ENCODE peak calls at places on chromosomes 1 and 21, in nine cellular contexts. N, V, B, Y, C, S, Q, O and H are unnamed samples.

GRCh38 chr1:52032785-52033131 is 852 bp downstream of the KTI12 start:
- DNase-seq in N (no peak), V (peak; percentile 49), B (no peak), Y (no peak), C (peak; percentile 34), S (peak; percentile 60), Q (peak; percentile 40), O (peak; percentile 84), H (peak; percentile 50)

GRCh38 chr1:119966020-119966419 is 69.7 kb upstream of the ADAM30 start:
- DNase-seq in N (no peak), V (no peak), B (peak; percentile 38), Y (no peak), C (no peak), S (peak; percentile 90), Q (no peak), O (peak; percentile 69), H (peak; percentile 65)

GRCh38 chr1:145995148-145995851 is 1.1 kb downstream of the TXNIP start:
- DNase-seq in N (no peak), V (no peak), B (no peak), Y (no peak), C (no peak), S (no peak), Q (no peak), O (no peak), H (no peak)

GRCh38 chr21:36260030-36260787 is 59.8 kb upstream of the MORC3 start:
- DNase-seq in N (no peak), V (no peak), B (peak; percentile 36), Y (no peak), C (peak; percentile 48), S (peak; percentile 73), Q (peak; percentile 61), O (peak; percentile 68), H (peak; percentile 84)

GRCh38 chr21:17900281-17900989 is 81.3 kb upstream of the C21orf91 start:
- DNase-seq in N (no peak), V (peak; percentile 60), B (no peak), Y (peak; percentile 59), C (no peak), S (no peak), Q (no peak), O (no peak), H (no peak)

GRCh38 chr1:45512641-45513054 is 9.0 kb downstream of the PRDX1 start:
- DNase-seq in N (peak; percentile 31), V (peak; percentile 62), B (no peak), Y (no peak), C (peak; percentile 79), S (peak; percentile 71), Q (peak; percentile 84), O (peak; percentile 79), H (peak; percentile 58)

GRCh38 chr1:236301080-236301957 is 19.6 kb upstream of the ERO1B start:
- DNase-seq in N (no peak), V (no peak), B (no peak), Y (no peak), C (no peak), S (no peak), Q (no peak), O (no peak), H (no peak)

GRCh38 chr21:45136927-45137611 is 62.7 kb downstream of the ADARB1 start:
- DNase-seq in N (peak; percentile 91), V (peak; percentile 91), B (peak; percentile 74), Y (peak; percentile 52), C (peak; percentile 81), S (peak; percentile 90), Q (peak; percentile 85), O (peak; percentile 86), H (peak; percentile 91)

DNA sequence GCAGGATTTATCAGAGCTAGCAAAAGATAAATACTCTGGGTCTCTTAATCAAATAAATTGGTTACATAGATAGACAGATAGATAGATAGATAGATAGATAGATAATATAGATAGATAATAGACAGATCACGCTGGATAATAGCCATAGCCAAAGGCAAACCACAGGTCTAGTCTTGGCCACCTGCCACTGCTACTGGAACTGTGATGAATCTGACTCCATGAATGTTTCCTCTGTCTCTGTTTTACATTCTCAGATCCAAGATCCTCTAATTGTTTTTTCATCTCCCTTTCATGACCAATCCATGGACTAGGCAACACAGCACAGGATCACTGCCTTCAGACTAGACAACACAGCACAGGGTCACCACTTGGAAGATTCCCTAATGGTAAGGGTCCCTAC is 444.7 kb upstream of the NFIA start:
- DNase-seq in N (no peak), V (no peak), B (no peak), Y (no peak), C (no peak), S (no peak), Q (no peak), O (no peak), H (no peak)
- TF ChIP-seq CTCF in N (no peak), V (no peak), B (no peak), Y (no peak), C (no peak), S (no peak), Q (no peak), O (no peak), H (no peak)

GRCh38 chr1:172095831-172096230 is 254.5 kb downstream of the DNM3 start:
- DNase-seq in N (no peak), V (no peak), B (no peak), Y (no peak), C (no peak), S (no peak), Q (no peak), O (no peak), H (no peak)

GRCh38 chr1:172085372-172085771 is 244.1 kb downstream of the DNM3 start:
- DNase-seq in N (no peak), V (no peak), B (no peak), Y (no peak), C (no peak), S (no peak), Q (no peak), O (no peak), H (no peak)

GRCh38 chr1:172090511-172090817 is 249.2 kb downstream of the DNM3 start:
- DNase-seq in N (no peak), V (no peak), B (no peak), Y (no peak), C (no peak), S (no peak), Q (no peak), O (no peak), H (no peak)

GRCh38 chr1:172086137-172086536 is 244.8 kb downstream of the DNM3 start:
- DNase-seq in N (no peak), V (no peak), B (no peak), Y (no peak), C (no peak), S (no peak), Q (no peak), O (no peak), H (no peak)

DNA sequence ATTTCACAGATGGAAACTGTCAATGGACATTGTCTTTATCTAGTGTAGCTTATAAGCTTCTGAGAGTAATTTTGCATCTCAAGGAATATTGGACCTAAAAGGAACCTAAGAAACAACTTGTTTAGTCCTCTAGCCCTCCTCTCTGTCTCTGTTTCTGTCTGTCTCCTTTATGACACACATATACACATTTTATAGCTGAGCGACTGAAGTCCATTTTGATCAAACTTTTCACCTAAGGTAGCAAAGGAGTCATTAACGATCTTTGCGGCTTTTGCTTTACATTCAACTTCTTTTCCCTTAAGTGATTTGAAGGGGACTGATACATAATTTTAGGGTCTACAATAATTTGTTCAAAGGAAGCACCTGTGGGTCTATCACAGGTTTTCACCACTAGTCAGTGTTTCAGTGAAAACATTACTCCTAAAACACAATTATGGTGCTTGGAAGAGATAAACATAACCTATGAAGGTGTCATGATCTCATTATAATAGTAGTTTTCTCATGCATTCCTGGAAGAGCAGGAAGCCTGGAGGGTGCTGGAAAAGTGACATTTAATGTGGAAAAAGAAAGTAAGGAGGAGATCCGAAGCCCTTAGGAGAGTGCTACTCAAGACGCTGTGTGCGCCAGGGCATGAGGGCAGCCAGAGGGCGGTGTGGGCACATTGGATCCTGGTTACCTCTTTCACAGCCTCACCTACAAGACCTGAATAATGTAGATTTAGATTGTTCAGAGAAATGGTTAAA is 248.6 kb downstream of the DNM3 start:
- DNase-seq in N (peak; percentile 20), V (peak; percentile 43), B (no peak), Y (peak; percentile 7), C (peak; percentile 83), S (peak; percentile 40), Q (peak; percentile 50), O (peak; percentile 61), H (peak; percentile 73)
- TF ChIP-seq CTCF in N (peak; percentile 24), V (peak; percentile 67), B (peak; percentile 65), Y (peak; percentile 89), C (peak; percentile 86), S (peak; percentile 58), Q (peak; percentile 70), O (peak; percentile 81), H (peak; percentile 83)

GRCh38 chr1:41241748-41242644 is at the start of gene SCMH1:
- DNase-seq in N (peak; percentile 21), V (peak; percentile 52), B (no peak), Y (no peak), C (peak; percentile 52), S (peak; percentile 12), Q (peak; percentile 67), O (peak; percentile 12), H (peak; percentile 22)

GRCh38 chr1:41240806-41241747 is 1.0 kb downstream of the SCMH1 start:
- DNase-seq in N (peak; percentile 22), V (peak; percentile 64), B (no peak), Y (no peak), C (peak; percentile 67), S (peak; percentile 17), Q (peak; percentile 39), O (peak; percentile 30), H (peak; percentile 31)

GRCh38 chr1:41238311-41239094 is 3.6 kb downstream of the SCMH1 start:
- DNase-seq in N (no peak), V (no peak), B (no peak), Y (no peak), C (no peak), S (peak; percentile 35), Q (peak; percentile 5), O (peak; percentile 43), H (peak; percentile 5)

GRCh38 chr1:41242645-41243171 is 602 bp upstream of the SCMH1 start:
- DNase-seq in N (no peak), V (no peak), B (no peak), Y (no peak), C (no peak), S (no peak), Q (no peak), O (no peak), H (no peak)

GRCh38 chr1:41239988-41240610 is 2.0 kb downstream of the SCMH1 start:
- DNase-seq in N (no peak), V (no peak), B (no peak), Y (no peak), C (no peak), S (peak; percentile 62), Q (peak; percentile 67), O (peak; percentile 71), H (peak; percentile 63)
- TF ChIP-seq CTCF in N (no peak), V (no peak), B (peak; percentile 63), Y (peak; percentile 29), C (no peak), S (peak; percentile 51), Q (peak; percentile 34), O (peak; percentile 57), H (peak; percentile 42)

DNA sequence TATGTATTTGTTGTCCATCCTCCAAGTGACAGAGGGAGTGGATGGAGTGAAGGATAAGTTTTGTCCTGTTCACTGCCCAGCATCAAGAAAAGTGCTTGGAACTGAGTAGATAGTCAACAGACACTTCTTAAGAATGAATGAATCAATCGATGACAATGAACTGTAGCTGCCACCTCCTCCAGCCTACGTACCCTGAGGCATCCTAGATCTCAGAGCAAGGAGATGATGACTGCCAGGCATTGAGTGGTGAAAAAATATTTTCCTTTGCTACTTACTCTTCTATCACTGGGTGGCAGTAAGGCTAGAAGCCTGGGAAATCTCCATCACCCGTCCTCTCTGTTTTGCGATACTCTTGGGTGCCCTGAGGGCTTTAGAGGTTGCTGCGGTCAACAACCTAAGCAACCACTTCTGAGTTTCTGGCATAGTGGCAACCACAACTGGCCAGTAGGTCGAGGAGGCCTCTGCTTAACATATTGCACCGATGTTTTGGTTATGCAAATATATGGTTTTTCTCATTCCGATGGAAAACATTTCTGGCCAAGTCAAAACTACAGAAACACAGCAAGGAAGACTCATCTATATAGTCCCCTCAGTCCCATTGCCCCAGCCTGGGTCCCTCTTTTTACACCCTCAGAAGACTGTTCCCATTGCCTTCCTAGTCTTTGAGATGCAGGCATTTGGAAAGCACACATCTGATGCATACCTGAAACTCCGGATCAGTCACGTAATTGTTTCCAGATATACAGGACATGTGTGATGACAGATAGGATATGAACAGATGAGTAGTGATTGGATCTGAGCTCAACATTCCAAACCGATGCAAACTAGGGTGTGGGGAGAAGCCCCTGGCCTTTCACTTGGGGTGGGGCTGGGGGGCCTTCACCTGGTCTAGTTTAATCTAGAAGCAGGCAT is 136.8 kb downstream of the RUNX1 start:
- DNase-seq in N (no peak), V (no peak), B (no peak), Y (no peak), C (no peak), S (no peak), Q (no peak), O (no peak), H (no peak)
- TF ChIP-seq CTCF in N (no peak), V (no peak), B (no peak), Y (no peak), C (no peak), S (no peak), Q (no peak), O (no peak), H (no peak)